ENCODE peak calls at places on chromosomes 4 and X, in five cellular contexts. M is stimulated activated CD8-positive, alpha-beta memory T cell treated with anti-CD3 and anti-CD28 coated beads, Interleukin-7, amount 100 ng/mL, for 1 hour; B is pancreas; S is effector memory CD4-positive, alpha-beta T cell; P is naive B cell. Y is an unnamed sample.

GRCh38 chrX:132480581-132481203 is 8.1 kb downstream of the MBNL3 start:
- DNase-seq in P (peak), M (no peak), B (no peak), S (peak), Y (peak)

GRCh38 chrX:40097492-40098263 is at the start of gene BCOR:
- DNase-seq in P (peak), B (peak), S (peak), M (no peak), Y (peak)

GRCh38 chr4:108030332-108030731 is 40.6 kb downstream of the HADH start:
- DNase-seq in P (peak), M (peak), S (peak), B (no peak), Y (peak)

GRCh38 chr4:119697887-119698393 is 69.3 kb upstream of the PDE5A start:
- DNase-seq in P (no peak), B (no peak), M (no peak), S (no peak), Y (no peak)

GRCh38 chr4:8228319-8229250 is 29.5 kb downstream of the SH3TC1 start:
- DNase-seq in P (peak), S (peak), M (peak), B (peak), Y (peak)

GRCh38 chr4:15470149-15470520 is 453 bp downstream of the CC2D2A start:
- DNase-seq in P (no peak), B (no peak), M (no peak), S (no peak), Y (no peak)

GRCh38 chr4:8868321-8869001 is 3.2 kb downstream of the HMX1 start:
- DNase-seq in M (no peak), P (no peak), S (no peak), B (no peak), Y (no peak)

GRCh38 chrX:13029341-13029740 is 15.1 kb downstream of the FAM9C start:
- DNase-seq in S (no peak), P (no peak), M (no peak), B (peak), Y (no peak)

GRCh38 chrX:41449615-41450014 is 2.5 kb downstream of the NYX start:
- DNase-seq in B (no peak), S (no peak), M (no peak), P (peak), Y (no peak)

GRCh38 chr4:170011921-170012628 is 14.1 kb downstream of the MFAP3L start:
- DNase-seq in B (no peak), S (no peak), M (no peak), P (no peak), Y (no peak)

GRCh38 chr4:152534541-152535231 is 1.2 kb downstream of the FBXW7 start:
- DNase-seq in P (peak), S (peak), B (peak), M (no peak), Y (peak)

GRCh38 chr4:64158648-64159326 is 250.5 kb downstream of the TECRL start:
- DNase-seq in S (no peak), P (peak), M (no peak), B (no peak), Y (no peak)

GRCh38 chrX:132751043-132751690 is 207.3 kb downstream of the HS6ST2 start:
- DNase-seq in B (no peak), M (no peak), S (no peak), P (no peak), Y (no peak)

GRCh38 chr4:155207534-155208257 is 740 bp upstream of the NPY2R start:
- DNase-seq in P (no peak), B (no peak), M (no peak), S (no peak), Y (no peak)

GRCh38 chr4:15396157-15396800 is 31.6 kb upstream of the C1QTNF7 start:
- DNase-seq in M (peak), S (peak), P (peak), B (no peak), Y (peak)

GRCh38 chr4:107853444-107854325 is 29.0 kb downstream of the SGMS2 start:
- DNase-seq in B (no peak), P (no peak), M (no peak), S (no peak), Y (no peak)

GRCh38 chr4:102631616-102632015 is 129.2 kb downstream of the MANBA start:
- DNase-seq in B (no peak), S (no peak), M (no peak), P (no peak), Y (no peak)

GRCh38 chr4:172871381-172871780 is 297.2 kb upstream of the GALNT7 start:
- DNase-seq in B (no peak), S (no peak), M (no peak), P (no peak), Y (no peak)

GRCh38 chr4:4865705-4866123 is 6.2 kb downstream of the MSX1 start:
- DNase-seq in S (no peak), M (no peak), B (no peak), P (no peak), Y (no peak)

GRCh38 chr4:3789587-3789986 is 23.4 kb downstream of the ADRA2C start:
- DNase-seq in M (no peak), S (no peak), P (no peak), B (no peak), Y (no peak)

GRCh38 chrX:100625985-100626491 is 10.6 kb downstream of the TSPAN6 start:
- DNase-seq in P (peak), M (no peak), S (no peak), B (no peak), Y (no peak)

GRCh38 chrX:68669872-68670271 is 22.4 kb downstream of the STARD8 start:
- DNase-seq in B (no peak), M (no peak), P (no peak), S (no peak), Y (no peak)

GRCh38 chrX:3520458-3520857 is 174.0 kb upstream of the MXRA5 start:
- DNase-seq in P (no peak), M (no peak), B (no peak), S (no peak), Y (no peak)

GRCh38 chr4:112953295-112953694 is 96.2 kb upstream of the ANK2 start:
- DNase-seq in B (no peak), M (no peak), S (no peak), P (no peak), Y (no peak)

GRCh38 chr4:84691800-84692199 is 108.9 kb downstream of the CDS1 start:
- DNase-seq in S (no peak), B (no peak), P (no peak), M (no peak), Y (no peak)

GRCh38 chr4:89410687-89411086 is 103.1 kb upstream of the GPRIN3 start:
- DNase-seq in B (no peak), S (no peak), M (no peak), P (no peak), Y (no peak)

GRCh38 chr4:12791536-12791935 is 692.6 kb downstream of the RAB28 start:
- DNase-seq in B (no peak), P (no peak), M (no peak), S (no peak), Y (no peak)

GRCh38 chrX:42934020-42934701 is 156.2 kb upstream of the PPP1R2C start:
- DNase-seq in S (no peak), M (peak), P (peak), B (no peak), Y (no peak)

GRCh38 chr4:95758001-95758400 is 81.9 kb upstream of the PDHA2 start:
- DNase-seq in B (no peak), P (no peak), M (no peak), S (no peak), Y (no peak)

GRCh38 chrX:21963226-21963625 is 22.7 kb downstream of the SMS start:
- DNase-seq in S (no peak), B (no peak), M (no peak), P (no peak), Y (no peak)

GRCh38 chr4:174604198-174604597 is 81.9 kb upstream of the HPGD start:
- DNase-seq in M (no peak), S (no peak), P (no peak), B (no peak), Y (no peak)

GRCh38 chr4:8351931-8352367 is 82.4 kb downstream of the HTRA3 start:
- DNase-seq in P (no peak), B (no peak), S (no peak), M (no peak), Y (no peak)

GRCh38 chrX:55710701-55711100 is 6.8 kb upstream of the RRAGB start:
- DNase-seq in S (no peak), B (no peak), P (no peak), M (no peak), Y (no peak)

GRCh38 chr4:24607338-24607737 is 23.0 kb upstream of the DHX15 start:
- DNase-seq in P (no peak), M (no peak), B (no peak), S (no peak), Y (no peak)

Y was measured in effector memory CD8-positive, alpha-beta T cell.